ENCODE peak calls at places on chromosome 17, in nine cellular contexts. W is AML-193; F is HT-29; C is A549; A is SHP77; E is IMR-90; K is GM04504; H is activated CD8-positive, alpha-beta memory T cell treated with anti-CD3 and anti-CD28 coated beads for 4 hours; G is GM19239. D is an unnamed sample.

GRCh38 chr17:34826332-34826731 is 134.9 kb downstream of the CCT6B start:
- DNase-seq in G (no peak), A (no peak), H (no peak), K (no peak), C (no peak), W (no peak), F (no peak), E (no peak), D (no peak)

GRCh38 chr17:4436846-4437245 is 3.1 kb downstream of the SPNS3 start:
- DNase-seq in E (no peak), G (no peak), C (no peak), W (no peak), K (no peak), A (no peak), F (no peak), H (no peak), D (no peak)

GRCh38 chr17:75561927-75562603 is 25.5 kb upstream of the MYO15B start:
- DNase-seq in W (no peak), C (no peak), A (no peak), E (no peak), H (no peak), F (no peak), K (peak), G (no peak), D (no peak)

GRCh38 chr17:50219939-50220465 is 18.6 kb upstream of the COL1A1 start:
- DNase-seq in K (no peak), A (no peak), C (no peak), F (no peak), H (no peak), W (no peak), G (no peak), E (peak), D (no peak)

GRCh38 chr17:77373298-77374169 is 232.8 kb downstream of the SEC14L1 start:
- DNase-seq in H (no peak), G (peak), C (no peak), A (no peak), K (no peak), F (no peak), E (no peak), W (peak), D (no peak)

GRCh38 chr17:10099051-10099571 is 99.3 kb downstream of the GAS7 start:
- DNase-seq in G (no peak), C (no peak), K (peak), H (no peak), W (no peak), A (no peak), F (peak), E (peak), D (no peak)

GRCh38 chr17:62670202-62670821 is 42.8 kb downstream of the MRC2 start:
- DNase-seq in W (no peak), H (no peak), C (no peak), K (no peak), G (no peak), F (no peak), E (no peak), A (no peak), D (no peak)

GRCh38 chr17:64264891-64265290 is 1.8 kb upstream of the TEX2 start:
- DNase-seq in E (no peak), C (no peak), A (no peak), F (no peak), K (no peak), H (no peak), G (no peak), W (no peak), D (no peak)

GRCh38 chr17:40242774-40243173 is 23.7 kb downstream of the WIPF2 start:
- DNase-seq in F (no peak), A (no peak), C (no peak), E (no peak), K (no peak), G (no peak), H (no peak), W (no peak), D (no peak)

GRCh38 chr17:11608396-11608795 is 10.1 kb downstream of the DNAH9 start:
- DNase-seq in H (no peak), W (no peak), C (no peak), K (no peak), F (peak), A (peak), G (no peak), E (no peak), D (no peak)

GRCh38 chr17:43882761-43883415 is 24.4 kb downstream of the MPP2 start:
- DNase-seq in E (no peak), K (no peak), H (no peak), C (no peak), G (no peak), F (no peak), W (no peak), A (no peak), D (no peak)

GRCh38 chr17:46191332-46192210 is 1.7 kb downstream of the KANSL1 start:
- DNase-seq in G (peak), K (no peak), A (peak), W (peak), H (no peak), C (peak), F (peak), E (no peak), D (peak)

GRCh38 chr17:81731271-81731670 is 19.2 kb downstream of the SLC25A10 start:
- DNase-seq in H (no peak), W (no peak), E (peak), G (no peak), A (no peak), F (no peak), C (no peak), K (peak), D (no peak)

GRCh38 chr17:65433592-65433991 is 127.9 kb downstream of the AXIN2 start:
- DNase-seq in E (no peak), F (peak), W (no peak), C (no peak), H (no peak), K (no peak), A (no peak), G (no peak), D (no peak)

GRCh38 chr17:40023590-40024292 is 8.5 kb downstream of the CSF3 start:
- DNase-seq in K (no peak), H (no peak), A (peak), E (no peak), F (peak), G (no peak), C (no peak), W (no peak), D (no peak)

GRCh38 chr17:36674278-36674650 is 72.9 kb downstream of the MRM1 start:
- DNase-seq in W (no peak), H (no peak), F (no peak), C (no peak), G (no peak), A (peak), K (no peak), E (no peak), D (no peak)

D was measured in GM10248.